ENCODE peak calls at places on chromosomes 4 and X, in eight cellular contexts. B is A549, Q is HCT116, Y is GM23338, J is Panc1, I is HepG2, S is SK-N-SH, K is K562. C is an unnamed sample.

GRCh38 chr4:146124023-146124680 is 51.4 kb upstream of the LSM6 start:
- DNase-seq in S (no peak), Y (peak), J (no peak), Q (no peak), B (no peak), K (no peak), I (no peak), C (no peak)

GRCh38 chr4:48720459-48720858 is 59.6 kb downstream of the FRYL start:
- DNase-seq in S (no peak), K (no peak), Y (no peak), I (no peak), J (no peak), B (no peak), Q (no peak), C (no peak)

GRCh38 chrX:7144126-7144525 is 3.4 kb upstream of the STS start:
- DNase-seq in B (no peak), Y (no peak), S (no peak), K (peak), I (no peak), Q (no peak), J (no peak), C (no peak)

GRCh38 chr4:42018451-42018850 is 28.1 kb downstream of the SLC30A9 start:
- DNase-seq in I (no peak), K (no peak), J (no peak), Y (no peak), B (no peak), Q (no peak), S (peak), C (no peak)

GRCh38 chrX:134948333-134949241 is 42.2 kb upstream of the SMIM10 start:
- DNase-seq in B (peak), S (no peak), I (peak), K (no peak), Q (peak), J (peak), Y (no peak), C (no peak)

GRCh38 chrX:104721854-104722253 is 155.9 kb downstream of the IL1RAPL2 start:
- DNase-seq in Y (no peak), S (no peak), K (no peak), I (no peak), Q (no peak), J (no peak), B (no peak), C (no peak)

GRCh38 chr4:38889143-38889542 is 21.5 kb downstream of the FAM114A1 start:
- DNase-seq in S (no peak), K (no peak), I (peak), J (no peak), B (peak), Y (no peak), Q (peak), C (no peak)

GRCh38 chr4:112287258-112287873 is 1.7 kb upstream of the TIFA start:
- DNase-seq in Q (no peak), B (no peak), S (no peak), I (no peak), K (no peak), Y (no peak), J (no peak), C (no peak)

DNA sequence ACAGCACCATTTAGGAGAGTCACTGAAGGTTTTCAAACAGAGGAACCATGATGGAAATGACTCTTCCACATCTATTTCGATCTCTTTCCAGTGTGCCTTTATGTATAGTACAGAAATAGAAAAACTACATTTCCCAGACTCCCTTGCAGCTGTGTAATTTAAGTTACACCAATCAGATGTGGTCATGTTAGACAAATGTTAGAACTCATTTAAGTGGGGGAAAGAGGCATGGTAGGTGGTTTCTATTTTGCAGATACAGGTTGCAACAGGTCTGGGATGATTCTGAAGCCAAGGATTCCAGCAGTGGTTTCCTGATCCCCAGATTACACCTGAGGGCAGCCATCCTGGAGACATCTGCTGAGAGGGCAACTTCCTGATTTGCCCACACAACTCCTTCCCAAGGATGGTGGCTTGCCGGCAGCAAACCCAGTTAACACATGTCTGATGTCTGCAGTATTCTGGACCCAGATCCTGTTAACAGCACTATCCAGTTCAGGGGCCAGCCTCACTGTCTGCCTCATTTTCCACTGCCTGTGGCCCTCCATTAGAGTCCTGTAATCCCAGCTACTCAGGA is 38.7 kb upstream of the PDK3 start:
- DNase-seq in K (peak), B (peak), S (peak), Y (peak), Q (no peak), J (no peak), I (peak), C (no peak)
- TF ChIP-seq REST in K (no peak), B (no peak), S (no peak), Y (no peak), Q (no peak), J (no peak), I (no peak), C (no peak)

GRCh38 chr4:84585276-84585675 is 2.3 kb downstream of the CDS1 start:
- DNase-seq in S (no peak), Q (no peak), J (no peak), K (no peak), I (no peak), Y (no peak), B (no peak), C (no peak)

GRCh38 chr4:84579410-84579791 is 3.5 kb upstream of the CDS1 start:
- DNase-seq in S (no peak), Y (peak), K (no peak), I (no peak), Q (no peak), J (no peak), B (no peak), C (no peak)

GRCh38 chr4:84582302-84582987 is 482 bp upstream of the CDS1 start:
- DNase-seq in I (peak), K (peak), B (peak), Y (peak), J (no peak), Q (peak), S (peak), C (peak)

GRCh38 chr4:84583871-84584373 is 995 bp downstream of the CDS1 start:
- DNase-seq in Q (no peak), B (no peak), K (no peak), Y (no peak), I (no peak), S (peak), J (no peak), C (no peak)

DNA sequence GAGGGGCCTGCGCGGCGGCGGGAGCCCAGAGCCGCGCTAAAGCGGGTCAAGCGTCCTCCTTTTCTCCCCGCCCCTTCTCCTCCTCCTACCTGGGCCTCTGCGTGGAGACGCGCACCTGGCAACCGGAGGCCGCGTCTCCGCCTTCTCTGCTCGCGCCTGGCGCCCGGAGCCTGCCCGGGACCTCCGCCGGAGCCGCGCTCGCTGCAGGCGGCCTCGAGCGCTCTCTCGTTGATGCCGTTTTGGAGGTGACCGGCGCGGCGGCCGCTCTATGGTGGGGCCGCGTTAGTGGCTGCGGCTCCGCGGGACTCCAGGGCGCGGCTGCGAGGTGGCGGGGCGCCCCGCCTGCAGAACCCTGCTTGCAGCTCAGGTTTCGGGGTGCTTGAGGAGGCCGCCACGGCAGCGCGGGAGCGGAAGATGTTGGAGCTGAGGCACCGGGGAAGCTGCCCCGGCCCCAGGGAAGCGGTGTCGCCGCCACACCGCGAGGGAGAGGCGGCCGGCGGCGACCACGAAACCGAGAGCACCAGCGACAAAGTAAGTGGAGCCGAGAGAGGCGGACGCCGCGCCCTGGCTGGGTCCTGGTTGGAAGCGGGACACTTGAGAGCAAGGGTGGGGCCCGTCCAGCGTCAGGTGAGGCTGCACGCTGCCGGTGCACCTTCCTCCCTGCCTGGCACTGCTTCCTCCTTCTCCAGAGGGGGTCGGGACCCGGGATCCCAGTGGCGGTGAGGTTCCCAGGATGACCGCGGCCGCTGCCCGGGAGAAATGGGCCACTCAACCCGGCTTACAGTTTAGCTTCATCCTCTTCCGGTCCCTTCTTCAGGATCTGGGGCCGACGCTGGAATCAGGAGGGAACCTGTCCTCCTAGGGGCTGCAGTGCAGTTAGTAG is at the start of gene CDS1:
- DNase-seq in S (peak), I (no peak), J (no peak), Y (peak), K (peak), Q (no peak), B (no peak), C (no peak)
- H3K27ac ChIP-seq in S (no peak), I (no peak), J (peak), Y (peak), K (no peak), Q (peak), B (peak), C (no peak)

DNA sequence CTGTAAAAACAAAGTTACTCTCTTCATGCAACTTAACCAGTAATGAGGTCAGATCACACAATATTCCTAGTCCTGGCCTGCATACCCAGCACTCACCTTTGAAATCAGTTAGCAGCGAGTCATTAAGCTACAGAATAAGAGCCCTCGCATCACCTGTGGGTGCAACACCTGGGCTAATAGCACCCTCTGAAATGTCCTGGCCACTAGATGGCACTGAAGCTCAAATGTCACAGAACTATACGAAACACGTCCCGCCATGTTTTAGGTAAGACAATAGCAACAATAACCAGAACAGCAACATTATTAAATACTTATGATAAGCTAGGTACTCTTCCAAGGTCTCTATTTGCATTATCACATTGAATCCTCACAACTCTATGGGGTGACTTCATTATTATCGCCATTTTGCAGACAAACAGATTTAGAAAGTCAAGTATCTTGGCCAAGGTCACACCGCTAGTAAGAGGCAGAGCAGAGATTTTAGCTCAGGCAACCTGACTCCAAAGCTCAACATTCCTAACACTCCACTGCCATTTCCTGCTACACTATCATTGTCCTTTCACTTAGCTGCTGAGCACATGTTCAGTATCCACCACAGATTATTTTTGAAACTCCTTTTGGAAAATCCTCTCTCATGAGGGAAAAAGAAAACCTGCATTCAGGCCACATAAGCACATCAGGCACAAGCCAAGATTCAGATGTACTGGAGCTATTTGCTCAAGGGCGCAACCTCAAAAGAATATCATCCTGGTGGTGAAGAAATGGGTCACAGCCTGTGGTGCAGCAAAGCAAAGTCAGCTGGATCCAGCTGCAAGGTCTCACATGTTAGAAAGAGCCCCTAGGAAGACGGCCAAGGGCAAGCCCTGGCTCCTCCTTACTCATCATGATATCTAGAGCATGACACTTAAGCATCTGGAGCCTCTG is 59.5 kb upstream of the KDR start:
- DNase-seq in K (peak), S (no peak), B (peak), I (peak), Y (peak), J (no peak), Q (peak), C (peak)
- TF ChIP-seq REST in K (no peak), S (no peak), B (no peak), I (no peak), Y (no peak), J (no peak), Q (no peak), C (no peak)

DNA sequence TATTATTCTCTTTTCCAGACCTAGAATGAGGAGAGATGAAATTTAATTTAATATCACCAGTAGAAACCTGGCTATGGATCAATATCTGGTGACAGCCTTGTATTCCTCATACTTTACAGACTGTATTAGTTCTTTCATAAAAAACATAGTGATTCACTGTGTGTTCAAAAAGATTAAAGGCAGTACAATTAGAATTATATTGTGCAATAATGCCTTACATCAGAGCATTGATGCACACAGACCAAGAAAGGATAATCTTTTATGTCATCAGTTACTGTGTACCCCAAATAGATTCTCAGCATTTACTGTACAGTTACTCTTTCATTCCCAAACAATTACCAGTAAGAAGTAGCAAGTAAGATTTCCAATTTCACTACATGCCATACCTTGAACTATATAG is 260.5 kb upstream of the ANXA10 start:
- DNase-seq in Y (no peak), Q (no peak), K (no peak), J (no peak), I (no peak), S (no peak), B (no peak), C (no peak)
- H3K27ac ChIP-seq in Y (no peak), Q (no peak), K (no peak), J (no peak), I (no peak), S (no peak), B (no peak), C (no peak)

GRCh38 chr4:36241771-36242170 is 2.5 kb downstream of the ARAP2 start:
- DNase-seq in Y (no peak), B (no peak), K (no peak), S (no peak), J (no peak), Q (no peak), I (no peak), C (no peak)

GRCh38 chr4:36237366-36238353 is 6.7 kb downstream of the ARAP2 start:
- DNase-seq in Y (no peak), B (no peak), J (no peak), I (no peak), K (no peak), S (no peak), Q (no peak), C (no peak)

GRCh38 chr4:36244257-36245084 is at the start of gene ARAP2:
- DNase-seq in B (peak), J (no peak), S (peak), I (no peak), Y (peak), Q (peak), K (peak), C (no peak)

GRCh38 chr4:36243355-36244256 is 708 bp downstream of the ARAP2 start:
- DNase-seq in J (no peak), I (no peak), S (peak), B (peak), Y (peak), K (no peak), Q (no peak), C (no peak)

DNA sequence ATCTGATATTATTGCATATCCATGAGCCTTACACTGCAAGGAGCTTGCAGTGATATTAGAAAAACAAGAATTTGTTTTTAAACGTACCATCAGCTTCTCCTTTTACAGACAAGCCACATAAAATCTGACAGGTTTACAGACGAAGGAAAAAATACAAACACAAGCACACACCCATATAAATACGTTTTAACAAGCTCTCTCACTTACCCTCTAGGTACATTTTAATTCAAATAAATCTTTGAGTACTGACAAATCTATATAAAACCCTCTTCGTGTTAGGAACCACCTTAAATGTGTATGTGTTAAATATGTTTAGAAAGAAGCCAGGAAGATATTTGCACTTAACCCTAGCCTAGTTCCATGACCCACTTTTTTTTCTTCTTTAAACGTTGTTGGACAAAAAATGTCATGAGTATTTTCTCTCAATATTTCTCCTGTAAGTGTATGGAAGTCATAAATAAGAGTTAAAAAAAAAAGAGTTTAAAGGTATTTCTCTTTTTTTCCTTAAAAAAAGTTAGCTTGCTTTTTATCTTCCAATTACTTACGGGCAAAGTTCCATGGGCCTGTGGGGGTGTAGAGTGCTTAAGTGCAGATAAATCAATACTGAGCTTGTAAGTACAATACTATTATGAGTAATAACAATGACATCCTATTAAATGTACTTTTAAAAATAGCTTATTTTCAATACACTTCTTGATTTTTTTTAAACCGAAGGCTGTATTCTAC is 1.5 kb downstream of the ARAP2 start:
- DNase-seq in I (no peak), S (no peak), K (no peak), B (no peak), Y (no peak), J (no peak), Q (no peak), C (no peak)
- TF ChIP-seq REST in I (no peak), S (no peak), K (no peak), B (no peak), Y (no peak), J (no peak), Q (no peak), C (no peak)

GRCh38 chr4:144714166-144714565 is 68.2 kb downstream of the HHIP start:
- DNase-seq in B (no peak), Y (no peak), Q (no peak), I (no peak), S (no peak), J (no peak), K (no peak), C (no peak)
- H3K27ac ChIP-seq in B (no peak), Y (no peak), Q (no peak), I (no peak), S (no peak), J (no peak), K (no peak), C (no peak)

DNA sequence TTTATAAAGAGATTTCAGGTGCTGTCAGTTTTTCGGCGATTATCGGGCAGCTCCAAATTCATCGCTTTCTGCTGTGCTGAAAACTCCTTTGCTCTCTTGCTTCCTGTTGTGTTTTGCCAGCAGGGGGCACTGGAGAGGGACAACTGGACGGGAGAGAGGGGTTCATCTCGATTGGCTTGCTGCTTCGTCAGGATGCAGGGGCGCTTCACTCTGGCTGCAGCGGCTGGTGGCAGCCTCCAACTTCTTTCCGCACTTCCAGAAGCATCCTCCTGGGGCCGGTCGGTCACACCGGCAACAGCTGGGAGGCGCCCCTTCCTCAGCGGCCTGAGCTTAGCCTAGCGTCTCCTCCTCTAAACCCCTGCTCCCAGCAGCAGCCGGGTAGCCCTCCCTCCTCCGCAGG is 29.5 kb downstream of the MSL3 start:
- DNase-seq in I (peak), Q (peak), S (peak), Y (peak), J (no peak), B (peak), K (peak), C (no peak)
- TF ChIP-seq REST in I (no peak), Q (no peak), S (no peak), Y (no peak), J (no peak), B (no peak), K (no peak), C (no peak)

DNA sequence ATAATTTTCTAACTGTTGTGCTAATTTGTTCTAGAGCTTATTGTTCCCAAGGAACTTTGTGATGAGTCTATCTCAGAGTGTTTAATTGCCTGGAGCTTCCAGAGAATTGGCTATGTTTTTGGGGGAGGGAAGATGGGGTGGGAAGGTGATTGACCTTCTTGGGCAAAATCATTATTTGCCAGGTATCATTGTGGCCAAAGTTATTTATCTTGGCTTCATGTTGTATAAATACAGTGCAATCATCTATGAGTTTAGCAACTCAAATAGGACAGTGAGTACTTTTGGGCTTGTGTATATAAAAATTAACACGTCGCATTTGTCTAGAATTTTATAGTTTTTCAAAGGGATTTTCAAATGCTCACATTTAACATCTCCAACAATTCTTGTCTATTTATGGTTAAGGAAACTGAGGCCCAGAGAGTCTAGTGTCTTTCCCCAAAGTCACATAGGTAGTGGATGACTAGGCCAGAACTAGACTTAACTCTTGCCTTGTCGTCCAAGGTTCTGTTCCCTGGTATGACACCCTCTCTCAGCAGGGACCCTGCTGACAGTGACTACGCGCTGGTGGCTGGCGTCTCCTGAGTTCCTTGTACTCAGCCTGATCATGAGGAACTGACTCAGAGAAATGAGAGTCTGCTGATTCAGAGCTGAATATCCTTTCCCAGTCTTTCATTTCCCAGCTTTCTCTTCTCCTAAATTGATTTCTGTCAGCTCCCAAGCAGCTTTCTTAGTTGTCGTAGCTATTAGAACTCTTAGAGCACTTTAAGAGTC is 27.7 kb downstream of the FNIP2 start:
- DNase-seq in B (no peak), S (no peak), K (no peak), I (no peak), J (no peak), Q (no peak), Y (no peak), C (no peak)
- H3K27ac ChIP-seq in B (no peak), S (peak), K (no peak), I (no peak), J (no peak), Q (no peak), Y (no peak), C (no peak)